ENCODE peak calls at places on chromosomes 5 and 9, in ten cellular contexts. One of them, this sample, is unnamed.

GRCh38 chr9:123953601-123954011 is 23.7 kb upstream of the DENND1A start:
- DNase-seq in amniotic stem cell: no peak
- DNase-seq in NCI-H774: no peak
- DNase-seq in lower leg skin: no peak
- DNase-seq in Caki2: no peak
- DNase-seq in NCI-H460: no peak
- DNase-seq in stimulated activated CD4-positive, alpha-beta T cell treated with anti-CD3 and anti-CD28 coated beads, Interleukin-4, amount 100 ng/mL, for 4 hours: peak; percentile 26
- DNase-seq in T1000: no peak
- DNase-seq in HEK293T: no peak
- DNase-seq in AG09309: no peak
- DNase-seq in this sample: no peak

GRCh38 chr9:14351206-14351605 is 37.3 kb upstream of the NFIB start:
- DNase-seq in Caki2: no peak
- DNase-seq in lower leg skin: no peak
- DNase-seq in NCI-H460: no peak
- DNase-seq in NCI-H774: no peak
- DNase-seq in amniotic stem cell: no peak
- DNase-seq in AG09309: no peak
- DNase-seq in HEK293T: no peak
- DNase-seq in T1000: no peak
- DNase-seq in stimulated activated CD4-positive, alpha-beta T cell treated with anti-CD3 and anti-CD28 coated beads, Interleukin-4, amount 100 ng/mL, for 4 hours: no peak
- DNase-seq in this sample: no peak

GRCh38 chr5:130280528-130281217 is 376.4 kb downstream of the CHSY3 start:
- DNase-seq in AG09309: no peak
- DNase-seq in stimulated activated CD4-positive, alpha-beta T cell treated with anti-CD3 and anti-CD28 coated beads, Interleukin-4, amount 100 ng/mL, for 4 hours: no peak
- DNase-seq in Caki2: no peak
- DNase-seq in HEK293T: no peak
- DNase-seq in NCI-H460: no peak
- DNase-seq in amniotic stem cell: no peak
- DNase-seq in NCI-H774: no peak
- DNase-seq in T1000: no peak
- DNase-seq in lower leg skin: no peak
- DNase-seq in this sample: no peak

GRCh38 chr9:89408628-89409101 is 89.2 kb downstream of the SEMA4D start:
- DNase-seq in Caki2: peak; percentile 33
- DNase-seq in amniotic stem cell: no peak
- DNase-seq in AG09309: no peak
- DNase-seq in lower leg skin: no peak
- DNase-seq in NCI-H774: no peak
- DNase-seq in T1000: no peak
- DNase-seq in NCI-H460: no peak
- DNase-seq in stimulated activated CD4-positive, alpha-beta T cell treated with anti-CD3 and anti-CD28 coated beads, Interleukin-4, amount 100 ng/mL, for 4 hours: peak; percentile 72
- DNase-seq in HEK293T: no peak
- DNase-seq in this sample: no peak

GRCh38 chr5:37834542-37835399 is 5.1 kb downstream of the GDNF start:
- DNase-seq in lower leg skin: no peak
- DNase-seq in NCI-H774: no peak
- DNase-seq in stimulated activated CD4-positive, alpha-beta T cell treated with anti-CD3 and anti-CD28 coated beads, Interleukin-4, amount 100 ng/mL, for 4 hours: no peak
- DNase-seq in AG09309: no peak
- DNase-seq in NCI-H460: no peak
- DNase-seq in T1000: no peak
- DNase-seq in amniotic stem cell: no peak
- DNase-seq in Caki2: no peak
- DNase-seq in HEK293T: no peak
- DNase-seq in this sample: no peak

GRCh38 chr9:115204827-115205506 is 87.0 kb upstream of the TNC start:
- DNase-seq in AG09309: peak; percentile 59
- DNase-seq in HEK293T: no peak
- DNase-seq in amniotic stem cell: peak; percentile 30
- DNase-seq in lower leg skin: no peak
- DNase-seq in Caki2: peak; percentile 58
- DNase-seq in NCI-H774: no peak
- DNase-seq in stimulated activated CD4-positive, alpha-beta T cell treated with anti-CD3 and anti-CD28 coated beads, Interleukin-4, amount 100 ng/mL, for 4 hours: no peak
- DNase-seq in NCI-H460: no peak
- DNase-seq in T1000: no peak
- DNase-seq in this sample: no peak

GRCh38 chr5:157464518-157465171 is 4.6 kb downstream of the NIPAL4 start:
- DNase-seq in NCI-H460: peak; percentile 83
- DNase-seq in stimulated activated CD4-positive, alpha-beta T cell treated with anti-CD3 and anti-CD28 coated beads, Interleukin-4, amount 100 ng/mL, for 4 hours: peak; percentile 65
- DNase-seq in AG09309: peak; percentile 88
- DNase-seq in T1000: peak; percentile 28
- DNase-seq in HEK293T: no peak
- DNase-seq in amniotic stem cell: peak; percentile 50
- DNase-seq in Caki2: peak; percentile 73
- DNase-seq in NCI-H774: no peak
- DNase-seq in lower leg skin: peak; percentile 86
- DNase-seq in this sample: no peak

GRCh38 chr9:20640331-20641187 is 18.3 kb upstream of the MLLT3 start:
- DNase-seq in AG09309: no peak
- DNase-seq in HEK293T: peak; percentile 42
- DNase-seq in lower leg skin: peak; percentile 86
- DNase-seq in NCI-H774: no peak
- DNase-seq in amniotic stem cell: no peak
- DNase-seq in T1000: no peak
- DNase-seq in stimulated activated CD4-positive, alpha-beta T cell treated with anti-CD3 and anti-CD28 coated beads, Interleukin-4, amount 100 ng/mL, for 4 hours: peak; percentile 81
- DNase-seq in NCI-H460: no peak
- DNase-seq in Caki2: peak; percentile 69
- DNase-seq in this sample: no peak

GRCh38 chr5:149063901-149064478 is 1.1 kb upstream of the SH3TC2 start:
- DNase-seq in NCI-H774: no peak
- DNase-seq in Caki2: no peak
- DNase-seq in stimulated activated CD4-positive, alpha-beta T cell treated with anti-CD3 and anti-CD28 coated beads, Interleukin-4, amount 100 ng/mL, for 4 hours: no peak
- DNase-seq in AG09309: no peak
- DNase-seq in amniotic stem cell: no peak
- DNase-seq in NCI-H460: no peak
- DNase-seq in HEK293T: no peak
- DNase-seq in lower leg skin: no peak
- DNase-seq in T1000: no peak
- DNase-seq in this sample: no peak

GRCh38 chr9:68898781-68899439 is 115.0 kb downstream of the PRKACG start:
- DNase-seq in AG09309: no peak
- DNase-seq in Caki2: no peak
- DNase-seq in amniotic stem cell: no peak
- DNase-seq in T1000: no peak
- DNase-seq in NCI-H460: no peak
- DNase-seq in lower leg skin: no peak
- DNase-seq in HEK293T: no peak
- DNase-seq in stimulated activated CD4-positive, alpha-beta T cell treated with anti-CD3 and anti-CD28 coated beads, Interleukin-4, amount 100 ng/mL, for 4 hours: no peak
- DNase-seq in NCI-H774: no peak
- DNase-seq in this sample: no peak

GRCh38 chr9:94865599-94866456 is 139.3 kb downstream of the AOPEP start:
- DNase-seq in Caki2: no peak
- DNase-seq in T1000: no peak
- DNase-seq in AG09309: no peak
- DNase-seq in amniotic stem cell: no peak
- DNase-seq in NCI-H774: no peak
- DNase-seq in HEK293T: no peak
- DNase-seq in stimulated activated CD4-positive, alpha-beta T cell treated with anti-CD3 and anti-CD28 coated beads, Interleukin-4, amount 100 ng/mL, for 4 hours: no peak
- DNase-seq in NCI-H460: peak; percentile 39
- DNase-seq in lower leg skin: no peak
- DNase-seq in this sample: no peak

GRCh38 chr9:83299556-83299955 is 236.6 kb upstream of the RASEF start:
- DNase-seq in NCI-H774: no peak
- DNase-seq in Caki2: peak; percentile 72
- DNase-seq in HEK293T: no peak
- DNase-seq in AG09309: no peak
- DNase-seq in amniotic stem cell: no peak
- DNase-seq in T1000: peak; percentile 67
- DNase-seq in NCI-H460: peak; percentile 9
- DNase-seq in lower leg skin: no peak
- DNase-seq in stimulated activated CD4-positive, alpha-beta T cell treated with anti-CD3 and anti-CD28 coated beads, Interleukin-4, amount 100 ng/mL, for 4 hours: no peak
- DNase-seq in this sample: peak; percentile 12

GRCh38 chr5:177232761-177233160 is 70.8 kb downstream of the RAB24 start:
- DNase-seq in HEK293T: no peak
- DNase-seq in Caki2: no peak
- DNase-seq in amniotic stem cell: no peak
- DNase-seq in T1000: no peak
- DNase-seq in stimulated activated CD4-positive, alpha-beta T cell treated with anti-CD3 and anti-CD28 coated beads, Interleukin-4, amount 100 ng/mL, for 4 hours: no peak
- DNase-seq in AG09309: peak; percentile 16
- DNase-seq in NCI-H774: no peak
- DNase-seq in NCI-H460: no peak
- DNase-seq in lower leg skin: no peak
- DNase-seq in this sample: no peak

GRCh38 chr5:79613571-79613970 is 1.3 kb downstream of the TENT2 start:
- DNase-seq in NCI-H774: no peak
- DNase-seq in NCI-H460: no peak
- DNase-seq in stimulated activated CD4-positive, alpha-beta T cell treated with anti-CD3 and anti-CD28 coated beads, Interleukin-4, amount 100 ng/mL, for 4 hours: no peak
- DNase-seq in AG09309: no peak
- DNase-seq in amniotic stem cell: no peak
- DNase-seq in T1000: no peak
- DNase-seq in HEK293T: no peak
- DNase-seq in lower leg skin: no peak
- DNase-seq in Caki2: no peak
- DNase-seq in this sample: no peak

GRCh38 chr5:107979272-107979671 is 308.5 kb upstream of the EFNA5 start:
- DNase-seq in AG09309: no peak
- DNase-seq in Caki2: no peak
- DNase-seq in stimulated activated CD4-positive, alpha-beta T cell treated with anti-CD3 and anti-CD28 coated beads, Interleukin-4, amount 100 ng/mL, for 4 hours: no peak
- DNase-seq in HEK293T: no peak
- DNase-seq in lower leg skin: no peak
- DNase-seq in NCI-H774: peak; percentile 54
- DNase-seq in T1000: no peak
- DNase-seq in NCI-H460: no peak
- DNase-seq in amniotic stem cell: no peak
- DNase-seq in this sample: no peak

GRCh38 chr9:133971121-133971951 is 20.8 kb downstream of the VAV2 start:
- DNase-seq in stimulated activated CD4-positive, alpha-beta T cell treated with anti-CD3 and anti-CD28 coated beads, Interleukin-4, amount 100 ng/mL, for 4 hours: no peak
- DNase-seq in AG09309: no peak
- DNase-seq in HEK293T: no peak
- DNase-seq in T1000: no peak
- DNase-seq in lower leg skin: no peak
- DNase-seq in NCI-H774: no peak
- DNase-seq in NCI-H460: no peak
- DNase-seq in amniotic stem cell: no peak
- DNase-seq in Caki2: no peak
- DNase-seq in this sample: no peak

GRCh38 chr9:95028855-95029219 is 288.7 kb downstream of the FANCC start:
- DNase-seq in stimulated activated CD4-positive, alpha-beta T cell treated with anti-CD3 and anti-CD28 coated beads, Interleukin-4, amount 100 ng/mL, for 4 hours: no peak
- DNase-seq in HEK293T: no peak
- DNase-seq in lower leg skin: no peak
- DNase-seq in NCI-H460: no peak
- DNase-seq in AG09309: no peak
- DNase-seq in T1000: no peak
- DNase-seq in amniotic stem cell: no peak
- DNase-seq in NCI-H774: peak; percentile 79
- DNase-seq in Caki2: no peak
- DNase-seq in this sample: no peak

GRCh38 chr9:135552021-135552697 is 6.2 kb downstream of the OBP2A start:
- DNase-seq in NCI-H774: no peak
- DNase-seq in stimulated activated CD4-positive, alpha-beta T cell treated with anti-CD3 and anti-CD28 coated beads, Interleukin-4, amount 100 ng/mL, for 4 hours: no peak
- DNase-seq in lower leg skin: peak; percentile 54
- DNase-seq in AG09309: no peak
- DNase-seq in NCI-H460: no peak
- DNase-seq in T1000: no peak
- DNase-seq in amniotic stem cell: no peak
- DNase-seq in Caki2: no peak
- DNase-seq in HEK293T: no peak
- DNase-seq in this sample: no peak

GRCh38 chr5:74063346-74063745 is 437.4 kb downstream of the ARHGEF28 start:
- DNase-seq in lower leg skin: no peak
- DNase-seq in NCI-H774: no peak
- DNase-seq in Caki2: no peak
- DNase-seq in stimulated activated CD4-positive, alpha-beta T cell treated with anti-CD3 and anti-CD28 coated beads, Interleukin-4, amount 100 ng/mL, for 4 hours: no peak
- DNase-seq in amniotic stem cell: no peak
- DNase-seq in HEK293T: no peak
- DNase-seq in T1000: no peak
- DNase-seq in NCI-H460: no peak
- DNase-seq in AG09309: no peak
- DNase-seq in this sample: no peak

GRCh38 chr9:104950838-104951237 is 22.9 kb upstream of the ABCA1 start:
- DNase-seq in stimulated activated CD4-positive, alpha-beta T cell treated with anti-CD3 and anti-CD28 coated beads, Interleukin-4, amount 100 ng/mL, for 4 hours: no peak
- DNase-seq in NCI-H460: no peak
- DNase-seq in Caki2: no peak
- DNase-seq in lower leg skin: peak; percentile 64
- DNase-seq in AG09309: no peak
- DNase-seq in T1000: no peak
- DNase-seq in NCI-H774: no peak
- DNase-seq in amniotic stem cell: no peak
- DNase-seq in HEK293T: no peak
- DNase-seq in this sample: peak; percentile 16

GRCh38 chr5:90264930-90265857 is 144.4 kb downstream of the CETN3 start:
- DNase-seq in Caki2: peak; percentile 31
- DNase-seq in lower leg skin: no peak
- DNase-seq in HEK293T: peak; percentile 66
- DNase-seq in stimulated activated CD4-positive, alpha-beta T cell treated with anti-CD3 and anti-CD28 coated beads, Interleukin-4, amount 100 ng/mL, for 4 hours: peak; percentile 16
- DNase-seq in NCI-H460: peak; percentile 59
- DNase-seq in amniotic stem cell: peak; percentile 43
- DNase-seq in NCI-H774: peak; percentile 45
- DNase-seq in T1000: peak; percentile 35
- DNase-seq in AG09309: peak; percentile 35
- DNase-seq in this sample: peak; percentile 69

GRCh38 chr5:181167814-181168488 is 20.6 kb downstream of the OR2V2 start:
- DNase-seq in HEK293T: peak; percentile 70
- DNase-seq in stimulated activated CD4-positive, alpha-beta T cell treated with anti-CD3 and anti-CD28 coated beads, Interleukin-4, amount 100 ng/mL, for 4 hours: no peak
- DNase-seq in lower leg skin: no peak
- DNase-seq in AG09309: no peak
- DNase-seq in NCI-H460: no peak
- DNase-seq in amniotic stem cell: no peak
- DNase-seq in Caki2: no peak
- DNase-seq in NCI-H774: no peak
- DNase-seq in T1000: no peak
- DNase-seq in this sample: peak; percentile 18

GRCh38 chr9:115921301-115921700 is 232.3 kb upstream of the PAPPA start:
- DNase-seq in T1000: no peak
- DNase-seq in Caki2: no peak
- DNase-seq in AG09309: peak; percentile 57
- DNase-seq in lower leg skin: no peak
- DNase-seq in stimulated activated CD4-positive, alpha-beta T cell treated with anti-CD3 and anti-CD28 coated beads, Interleukin-4, amount 100 ng/mL, for 4 hours: no peak
- DNase-seq in NCI-H774: no peak
- DNase-seq in NCI-H460: no peak
- DNase-seq in HEK293T: no peak
- DNase-seq in amniotic stem cell: no peak
- DNase-seq in this sample: no peak

GRCh38 chr5:106780355-106780754 is 890.4 kb downstream of the EFNA5 start:
- DNase-seq in NCI-H460: no peak
- DNase-seq in AG09309: no peak
- DNase-seq in lower leg skin: no peak
- DNase-seq in amniotic stem cell: no peak
- DNase-seq in T1000: no peak
- DNase-seq in Caki2: no peak
- DNase-seq in NCI-H774: no peak
- DNase-seq in HEK293T: no peak
- DNase-seq in stimulated activated CD4-positive, alpha-beta T cell treated with anti-CD3 and anti-CD28 coated beads, Interleukin-4, amount 100 ng/mL, for 4 hours: no peak
- DNase-seq in this sample: no peak

GRCh38 chr9:99852617-99853016 is 30.9 kb downstream of the NR4A3 start:
- DNase-seq in stimulated activated CD4-positive, alpha-beta T cell treated with anti-CD3 and anti-CD28 coated beads, Interleukin-4, amount 100 ng/mL, for 4 hours: no peak
- DNase-seq in Caki2: no peak
- DNase-seq in amniotic stem cell: no peak
- DNase-seq in NCI-H460: no peak
- DNase-seq in T1000: no peak
- DNase-seq in AG09309: no peak
- DNase-seq in lower leg skin: no peak
- DNase-seq in HEK293T: no peak
- DNase-seq in NCI-H774: no peak
- DNase-seq in this sample: no peak

GRCh38 chr9:125529107-125529506 is 177.9 kb downstream of the MAPKAP1 start:
- DNase-seq in stimulated activated CD4-positive, alpha-beta T cell treated with anti-CD3 and anti-CD28 coated beads, Interleukin-4, amount 100 ng/mL, for 4 hours: no peak
- DNase-seq in T1000: no peak
- DNase-seq in NCI-H460: no peak
- DNase-seq in NCI-H774: no peak
- DNase-seq in AG09309: no peak
- DNase-seq in Caki2: no peak
- DNase-seq in lower leg skin: no peak
- DNase-seq in HEK293T: no peak
- DNase-seq in amniotic stem cell: no peak
- DNase-seq in this sample: no peak

GRCh38 chr9:91847576-91847975 is 102.5 kb downstream of the ROR2 start:
- DNase-seq in NCI-H774: no peak
- DNase-seq in amniotic stem cell: no peak
- DNase-seq in T1000: no peak
- DNase-seq in NCI-H460: no peak
- DNase-seq in lower leg skin: peak; percentile 82
- DNase-seq in Caki2: no peak
- DNase-seq in AG09309: no peak
- DNase-seq in HEK293T: no peak
- DNase-seq in stimulated activated CD4-positive, alpha-beta T cell treated with anti-CD3 and anti-CD28 coated beads, Interleukin-4, amount 100 ng/mL, for 4 hours: no peak
- DNase-seq in this sample: no peak

GRCh38 chr9:68417762-68418161 is 61.4 kb downstream of the PGM5 start:
- DNase-seq in AG09309: no peak
- DNase-seq in T1000: no peak
- DNase-seq in HEK293T: no peak
- DNase-seq in amniotic stem cell: no peak
- DNase-seq in lower leg skin: no peak
- DNase-seq in NCI-H774: no peak
- DNase-seq in Caki2: no peak
- DNase-seq in NCI-H460: no peak
- DNase-seq in stimulated activated CD4-positive, alpha-beta T cell treated with anti-CD3 and anti-CD28 coated beads, Interleukin-4, amount 100 ng/mL, for 4 hours: no peak
- DNase-seq in this sample: no peak

This sample was measured in SW 1271.